ENCODE peak calls at places on chromosomes 5 and 9, in four cellular contexts. H is IMR-90, A is uterus, Z is heart right ventricle. V is an unnamed sample.

GRCh38 chr5:159805021-159805420 is 111.3 kb upstream of the ADRA1B start:
- DNase-seq in A (no peak), Z (no peak), H (no peak), V (no peak)

GRCh38 chr5:179221877-179222220 is 123.4 kb downstream of the ADAMTS2 start:
- DNase-seq in A (no peak), Z (no peak), H (no peak), V (no peak)

GRCh38 chr5:73815631-73816030 is 189.6 kb downstream of the ARHGEF28 start:
- DNase-seq in A (no peak), Z (no peak), H (peak; percentile 67), V (peak; percentile 34)

GRCh38 chr5:91556-92263 is at the start of gene PLEKHG4B:
- DNase-seq in A (no peak), H (no peak), Z (no peak), V (no peak)

GRCh38 chr5:142441638-142442037 is 116.8 kb upstream of the SPRY4 start:
- DNase-seq in H (peak; percentile 33), Z (no peak), A (peak; percentile 43), V (no peak)

GRCh38 chr9:93136011-93136440 is 2.0 kb upstream of the NINJ1 start:
- DNase-seq in H (peak; percentile 58), A (no peak), Z (no peak), V (peak; percentile 55)

GRCh38 chr9:35051069-35051967 is 21.1 kb downstream of the VCP start:
- DNase-seq in Z (no peak), H (peak; percentile 57), A (peak; percentile 50), V (peak; percentile 72)

GRCh38 chr9:131869312-131869711 is 129.4 kb upstream of the RAPGEF1 start:
- DNase-seq in H (no peak), Z (no peak), A (no peak), V (no peak)

GRCh38 chr9:101383361-101383760 is 1.4 kb downstream of the BAAT start:
- DNase-seq in Z (no peak), A (no peak), H (no peak), V (no peak)

GRCh38 chr9:101387871-101388506 is 3.2 kb upstream of the BAAT start:
- DNase-seq in H (peak; percentile 46), A (no peak), Z (no peak), V (peak; percentile 56)

GRCh38 chr9:101393135-101393534 is 5.3 kb downstream of the MRPL50 start:
- DNase-seq in A (no peak), H (no peak), Z (no peak), V (no peak)

GRCh38 chr9:101388507-101388993 is 3.7 kb upstream of the BAAT start:
- DNase-seq in Z (no peak), A (no peak), H (no peak), V (no peak)
- TF ChIP-seq CTCF in Z (no peak), A (no peak), H (peak; percentile 17), V (peak; percentile 22)

GRCh38 chr5:150731669-150732068 is 27.1 kb downstream of the DCTN4 start:
- DNase-seq in H (no peak), Z (no peak), A (no peak), V (no peak)

GRCh38 chr5:150734579-150735384 is 24.0 kb downstream of the DCTN4 start:
- DNase-seq in Z (peak; percentile 37), A (no peak), H (no peak), V (peak; percentile 22)

GRCh38 chr5:150729859-150730258 is 29.0 kb downstream of the DCTN4 start:
- DNase-seq in Z (no peak), H (peak; percentile 41), A (no peak), V (no peak)
- TF ChIP-seq CTCF in Z (no peak), H (no peak), A (no peak), V (no peak)

DNA sequence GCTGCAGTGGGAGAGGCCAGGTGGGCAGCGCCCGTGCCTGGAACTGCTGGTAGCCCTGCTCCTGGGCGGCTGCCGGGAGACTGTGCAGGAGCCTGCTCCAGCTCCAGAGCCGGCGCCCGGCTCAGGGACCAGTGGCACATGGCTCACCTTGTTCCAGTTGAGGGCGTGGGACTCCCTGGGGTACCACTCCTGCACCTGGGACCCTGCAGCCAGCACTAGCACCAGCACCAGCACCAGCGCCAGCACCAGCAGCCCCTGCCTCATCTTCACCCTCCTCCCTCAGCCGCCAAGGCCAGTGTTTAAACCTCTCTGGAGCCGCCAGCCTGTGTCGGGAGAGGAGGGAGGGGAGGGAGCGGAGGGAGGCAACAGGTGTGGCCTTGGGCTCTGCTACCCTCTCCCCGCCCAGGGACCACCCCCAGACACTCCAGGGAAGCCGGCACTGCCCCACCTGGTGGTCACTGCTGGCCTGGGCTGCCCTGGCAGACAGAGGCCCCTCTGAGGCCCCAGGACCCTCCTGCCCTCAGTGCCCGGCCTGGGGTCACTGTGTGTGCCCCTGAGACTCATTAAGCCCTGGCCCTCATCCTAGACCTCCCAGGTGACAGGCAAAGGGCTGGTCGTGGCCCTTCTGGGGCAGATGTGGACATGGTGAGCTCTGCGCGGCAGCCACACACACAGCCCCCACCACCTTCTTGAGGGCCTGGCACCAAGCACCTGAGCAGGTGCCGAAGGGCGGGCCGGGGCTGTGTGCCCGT is at the start of gene LCN10:
- DNase-seq in Z (no peak), A (no peak), H (no peak), V (no peak)
- TF ChIP-seq CTCF in Z (peak; percentile 41), A (no peak), H (peak; percentile 13), V (peak; percentile 41)

DNA sequence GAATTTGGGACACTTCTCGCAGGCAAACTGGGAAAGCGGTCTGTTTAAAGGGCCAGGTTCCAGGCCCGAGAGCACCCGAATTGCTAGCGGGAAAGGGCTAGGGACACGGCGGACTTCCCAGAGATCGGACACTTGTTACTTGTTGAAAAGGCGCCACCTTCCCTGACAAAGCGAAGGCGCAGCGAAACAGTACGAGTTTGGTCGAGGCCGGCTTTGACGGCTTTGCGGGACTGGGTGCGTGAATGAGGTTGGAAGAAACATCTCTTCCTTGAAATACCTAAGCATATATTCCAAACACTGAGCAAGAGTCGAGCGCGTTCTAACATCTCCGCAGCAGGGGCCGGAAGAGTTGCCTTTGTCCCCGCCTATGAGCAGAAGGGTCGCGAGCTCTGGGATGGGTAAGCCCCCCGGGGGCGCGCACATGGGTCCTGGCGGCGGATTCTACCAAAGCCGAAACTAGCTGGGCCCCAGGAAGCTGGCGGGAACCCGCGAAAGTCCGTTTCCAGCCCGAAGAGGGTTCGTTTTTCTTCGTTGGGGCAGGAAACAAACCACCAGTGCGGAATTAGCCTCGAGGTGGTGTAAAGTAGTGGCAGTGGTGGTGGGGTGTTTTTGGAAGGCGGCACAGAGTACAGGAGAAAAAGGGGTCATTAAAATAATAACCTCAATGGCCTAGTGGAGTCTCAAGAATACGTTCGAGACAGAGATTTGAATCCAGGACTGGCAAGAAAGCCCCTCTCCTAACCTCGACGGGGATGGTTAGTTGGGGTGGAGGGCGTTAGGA is 1.5 kb downstream of the GDNF start:
- DNase-seq in A (no peak), H (peak; percentile 30), Z (no peak), V (no peak)
- TF ChIP-seq CTCF in A (no peak), H (peak; percentile 4), Z (no peak), V (no peak)

GRCh38 chr5:134509308-134510040 is 16.0 kb upstream of the JADE2 start:
- DNase-seq in Z (no peak), A (no peak), H (peak; percentile 52), V (peak; percentile 89)

GRCh38 chr5:134510970-134511795 is 14.3 kb upstream of the JADE2 start:
- DNase-seq in A (no peak), H (peak; percentile 69), Z (no peak), V (peak; percentile 87)

GRCh38 chr5:134512661-134512999 is 12.8 kb upstream of the JADE2 start:
- DNase-seq in Z (no peak), A (no peak), H (no peak), V (no peak)

GRCh38 chr5:134508521-134509195 is 16.8 kb upstream of the JADE2 start:
- DNase-seq in H (no peak), Z (no peak), A (no peak), V (no peak)

DNA sequence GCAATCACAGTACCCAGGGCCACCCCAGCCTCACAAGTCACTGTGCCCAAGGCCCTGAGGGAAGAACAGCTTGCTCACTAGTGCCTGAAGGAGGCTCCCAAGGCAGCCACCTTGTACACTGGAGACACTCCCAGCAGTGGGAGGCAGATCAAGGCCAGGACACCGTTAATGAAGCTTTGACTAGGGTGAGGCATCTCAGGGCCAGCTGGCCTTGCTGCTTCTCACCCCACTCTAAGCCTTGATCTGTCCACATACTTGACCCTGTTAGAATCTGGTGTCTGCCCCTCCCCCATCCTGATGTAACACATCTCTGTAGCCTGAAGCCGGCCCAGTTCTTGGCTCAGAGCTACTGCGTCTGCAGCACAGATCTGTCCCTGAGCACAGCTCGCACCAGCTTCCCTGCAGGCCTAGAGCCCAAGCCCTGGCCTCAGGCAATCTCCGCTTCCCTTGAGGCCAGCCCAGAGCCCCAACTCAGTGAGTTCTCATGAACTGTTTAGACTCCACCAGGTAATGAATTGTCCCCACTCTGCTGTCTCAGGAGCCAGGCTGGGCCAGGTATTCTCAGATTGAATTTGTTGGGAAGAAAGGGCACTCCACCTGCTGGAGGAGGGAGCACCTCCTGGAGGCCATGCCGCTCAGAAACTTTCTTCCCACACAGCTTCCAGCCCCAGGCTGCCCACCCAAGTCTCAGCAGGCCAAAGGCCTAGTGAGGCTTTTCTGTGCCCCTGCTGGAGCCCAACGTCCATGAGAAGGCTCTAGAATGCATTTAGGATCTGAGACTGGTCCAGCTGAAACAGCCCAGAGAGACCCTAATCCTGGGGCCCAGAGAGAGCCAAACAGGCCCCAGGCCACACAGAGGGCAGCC is 13.4 kb upstream of the JADE2 start:
- DNase-seq in A (peak; percentile 85), Z (peak; percentile 74), H (peak; percentile 63), V (peak; percentile 95)
- TF ChIP-seq CTCF in A (peak; percentile 21), Z (peak; percentile 38), H (no peak), V (peak; percentile 61)

V was measured in MCF 10A.